ENCODE peak calls at places on chromosomes 3 and 15, in nine cellular contexts. V, H, P, G, Z, O, F, E and R are unnamed samples.

GRCh38 chr3:76497636-76498035 is 542.3 kb upstream of the ROBO2 start:
- DNase-seq in V (no peak), H (peak), P (no peak), G (no peak), Z (no peak), O (no peak), F (no peak), E (no peak), R (no peak)

GRCh38 chr15:44536298-44536961 is 517 bp upstream of the EIF3J start:
- DNase-seq in V (peak), H (no peak), P (no peak), G (peak), Z (peak), O (peak), F (no peak), E (peak), R (peak)

GRCh38 chr15:88020806-88021205 is 235.7 kb downstream of the NTRK3 start:
- DNase-seq in V (no peak), H (no peak), P (no peak), G (no peak), Z (no peak), O (no peak), F (no peak), E (no peak), R (no peak)

GRCh38 chr3:27568393-27568792 is 84.2 kb upstream of the SLC4A7 start:
- DNase-seq in V (peak), H (no peak), P (no peak), G (no peak), Z (peak), O (no peak), F (no peak), E (peak), R (peak)

GRCh38 chr3:162041622-162042021 is 545.0 kb downstream of the OTOL1 start:
- DNase-seq in V (no peak), H (peak), P (no peak), G (no peak), Z (no peak), O (no peak), F (no peak), E (no peak), R (no peak)

GRCh38 chr3:98972720-98973119 is 71.2 kb upstream of the DCBLD2 start:
- DNase-seq in V (no peak), H (no peak), P (no peak), G (no peak), Z (no peak), O (no peak), F (no peak), E (no peak), R (no peak)

GRCh38 chr15:99455796-99456160 is 110.0 kb upstream of the MEF2A start:
- DNase-seq in V (no peak), H (no peak), P (no peak), G (no peak), Z (no peak), O (no peak), F (no peak), E (no peak), R (no peak)

GRCh38 chr3:50330330-50330729 is 2.3 kb upstream of the TUSC2 start:
- DNase-seq in V (no peak), H (no peak), P (no peak), G (no peak), Z (no peak), O (no peak), F (no peak), E (no peak), R (no peak)

GRCh38 chr3:33482126-33482525 is 41.9 kb upstream of the UBP1 start:
- DNase-seq in V (no peak), H (no peak), P (no peak), G (no peak), Z (no peak), O (no peak), F (no peak), E (no peak), R (no peak)

GRCh38 chr3:61733866-61734265 is 172.5 kb downstream of the PTPRG start:
- DNase-seq in V (no peak), H (no peak), P (no peak), G (no peak), Z (no peak), O (no peak), F (no peak), E (no peak), R (no peak)

GRCh38 chr3:35392187-35392586 is 247.1 kb upstream of the ARPP21 start:
- DNase-seq in V (no peak), H (no peak), P (no peak), G (no peak), Z (no peak), O (no peak), F (no peak), E (no peak), R (no peak)

GRCh38 chr3:182738583-182739514 is 54.5 kb upstream of the ATP11B start:
- DNase-seq in V (no peak), H (no peak), P (no peak), G (no peak), Z (no peak), O (no peak), F (no peak), E (peak), R (no peak)

GRCh38 chr15:32979710-32980109 is 214.8 kb downstream of the FMN1 start:
- DNase-seq in V (no peak), H (no peak), P (no peak), G (no peak), Z (no peak), O (no peak), F (peak), E (no peak), R (no peak)

GRCh38 chr3:172323894-172324590 is 124.2 kb downstream of the GHSR start:
- DNase-seq in V (no peak), H (no peak), P (no peak), G (no peak), Z (peak), O (no peak), F (no peak), E (peak), R (peak)

GRCh38 chr3:196757876-196758739 is 18.5 kb downstream of the PAK2 start:
- DNase-seq in V (no peak), H (no peak), P (no peak), G (no peak), Z (no peak), O (no peak), F (no peak), E (peak), R (no peak)

GRCh38 chr3:9183811-9184463 is 65.5 kb downstream of the SRGAP3 start:
- DNase-seq in V (peak), H (peak), P (no peak), G (no peak), Z (no peak), O (no peak), F (no peak), E (no peak), R (no peak)

GRCh38 chr15:80974914-80975313 is 14.7 kb downstream of the MESD start:
- DNase-seq in V (no peak), H (no peak), P (no peak), G (no peak), Z (no peak), O (no peak), F (no peak), E (no peak), R (no peak)

GRCh38 chr15:73908030-73908821 is 18.0 kb upstream of the LOXL1 start:
- DNase-seq in V (peak), H (peak), P (peak), G (peak), Z (peak), O (peak), F (peak), E (peak), R (peak)

GRCh38 chr3:112871735-112872134 is 25.1 kb upstream of the CD200R1L start:
- DNase-seq in V (no peak), H (peak), P (no peak), G (no peak), Z (no peak), O (no peak), F (no peak), E (no peak), R (no peak)

GRCh38 chr3:107846282-107846852 is 244.5 kb downstream of the CD47 start:
- DNase-seq in V (no peak), H (peak), P (peak), G (peak), Z (peak), O (no peak), F (no peak), E (peak), R (peak)

GRCh38 chr3:195226900-195227447 is 44.0 kb downstream of the XXYLT1 start:
- DNase-seq in V (no peak), H (no peak), P (no peak), G (no peak), Z (no peak), O (no peak), F (no peak), E (no peak), R (no peak)

GRCh38 chr3:5276953-5277352 is 89.4 kb downstream of the EDEM1 start:
- DNase-seq in V (no peak), H (no peak), P (no peak), G (no peak), Z (no peak), O (no peak), F (no peak), E (no peak), R (no peak)

GRCh38 chr15:62799919-62800318 is 242.6 kb upstream of the TPM1 start:
- DNase-seq in V (no peak), H (no peak), P (no peak), G (no peak), Z (peak), O (no peak), F (no peak), E (no peak), R (no peak)

GRCh38 chr3:175748087-175748732 is 889.1 kb downstream of the NAALADL2 start:
- DNase-seq in V (no peak), H (no peak), P (no peak), G (no peak), Z (no peak), O (no peak), F (no peak), E (peak), R (no peak)

GRCh38 chr15:58282060-58282708 is 144.0 kb downstream of the AQP9 start:
- DNase-seq in V (no peak), H (no peak), P (no peak), G (no peak), Z (no peak), O (no peak), F (no peak), E (no peak), R (no peak)

GRCh38 chr3:156764761-156765160 is 61.4 kb upstream of the LEKR1 start:
- DNase-seq in V (no peak), H (no peak), P (no peak), G (no peak), Z (no peak), O (no peak), F (no peak), E (no peak), R (no peak)

GRCh38 chr3:64830681-64831080 is 142.9 kb upstream of the ADAMTS9 start:
- DNase-seq in V (no peak), H (no peak), P (no peak), G (no peak), Z (no peak), O (no peak), F (no peak), E (no peak), R (no peak)

GRCh38 chr3:130820976-130821375 is 72.9 kb upstream of the ATP2C1 start:
- DNase-seq in V (no peak), H (no peak), P (no peak), G (no peak), Z (no peak), O (peak), F (no peak), E (peak), R (no peak)

GRCh38 chr15:66615846-66616245 is 50.0 kb upstream of the LCTL start:
- DNase-seq in V (no peak), H (no peak), P (no peak), G (no peak), Z (no peak), O (no peak), F (no peak), E (no peak), R (no peak)

GRCh38 chr15:78714890-78715289 is 73.9 kb upstream of the CHRNB4 start:
- DNase-seq in V (no peak), H (no peak), P (no peak), G (no peak), Z (no peak), O (no peak), F (no peak), E (peak), R (no peak)

GRCh38 chr3:177333535-177334495 is 136.5 kb upstream of the TBL1XR1 start:
- DNase-seq in V (no peak), H (no peak), P (no peak), G (no peak), Z (peak), O (peak), F (no peak), E (no peak), R (peak)

GRCh38 chr3:59469948-59470723 is 420.3 kb upstream of the CFAP20DC start:
- DNase-seq in V (no peak), H (no peak), P (no peak), G (no peak), Z (no peak), O (no peak), F (no peak), E (peak), R (no peak)